ENCODE peak calls at places on chromosomes 16 and 17, in six cellular contexts. B is BJ, T is astrocyte of the spinal cord, H is SW480, X is MM.1S, C is astrocyte of the hippocampus. A is an unnamed sample.

GRCh38 chr17:9768381-9768934 is 22.9 kb downstream of the DHRS7C start:
- DNase-seq in B (no peak), T (peak), H (peak), X (no peak), C (peak), A (no peak)

GRCh38 chr17:62876063-62876462 is 67.9 kb upstream of the MARCHF10 start:
- DNase-seq in B (no peak), T (no peak), H (no peak), X (no peak), C (peak), A (no peak)

GRCh38 chr17:36128411-36128978 is 24.9 kb downstream of the CCL4 start:
- DNase-seq in B (no peak), T (peak), H (no peak), X (no peak), C (peak), A (no peak)

GRCh38 chr16:88649924-88650748 is 717 bp downstream of the CYBA start:
- DNase-seq in B (no peak), T (no peak), H (no peak), X (peak), C (peak), A (no peak)

GRCh38 chr16:20995711-20996110 is 95.1 kb downstream of the LYRM1 start:
- DNase-seq in B (no peak), T (no peak), H (no peak), X (no peak), C (no peak), A (no peak)

GRCh38 chr17:83076930-83077329 is 2.5 kb upstream of the METRNL start:
- DNase-seq in B (no peak), T (no peak), H (no peak), X (no peak), C (no peak), A (no peak)

GRCh38 chr16:85238233-85238647 is 126.0 kb upstream of the CIBAR2 start:
- DNase-seq in B (no peak), T (peak), H (no peak), X (no peak), C (peak), A (peak)

GRCh38 chr17:74177018-74177450 is 26.4 kb upstream of the RPL38 start:
- DNase-seq in B (no peak), T (no peak), H (peak), X (no peak), C (peak), A (no peak)